ENCODE peak calls at places on chromosome 18, in four cellular contexts. E is RWPE1, K is frontal cortex, I is HepG2. F is an unnamed sample.

GRCh38 chr18:79321625-79322024 is 74.1 kb upstream of the NFATC1 start:
- DNase-seq in E (no peak), K (no peak), I (no peak), F (no peak)

GRCh38 chr18:46596119-46596518 is 60.9 kb downstream of the LOXHD1 start:
- DNase-seq in E (no peak), K (no peak), I (no peak), F (no peak)

GRCh38 chr18:21997207-21998143 is 171.9 kb upstream of the GATA6 start:
- DNase-seq in E (peak), K (no peak), I (peak), F (peak)

GRCh38 chr18:79380816-79381806 is 14.6 kb upstream of the NFATC1 start:
- DNase-seq in E (peak), K (peak), I (peak), F (peak)

GRCh38 chr18:63431180-63431579 is 8.9 kb upstream of the VPS4B start:
- DNase-seq in E (no peak), K (no peak), I (no peak), F (no peak)

GRCh38 chr18:32259553-32259952 is 69.7 kb downstream of the MEP1B start:
- DNase-seq in E (no peak), K (no peak), I (no peak), F (no peak)

GRCh38 chr18:48796491-48797205 is 154.1 kb downstream of the SMAD7 start:
- DNase-seq in E (no peak), K (no peak), I (no peak), F (no peak)

GRCh38 chr18:56986829-56987228 is 160.1 kb upstream of the BOD1L2 start:
- DNase-seq in E (no peak), K (no peak), I (peak), F (no peak)

GRCh38 chr18:8341481-8342230 is 267.6 kb upstream of the RAB12 start:
- DNase-seq in E (no peak), K (no peak), I (peak), F (no peak)

GRCh38 chr18:10015941-10016819 is 102.4 kb downstream of the VAPA start:
- DNase-seq in E (peak), K (no peak), I (no peak), F (no peak)

GRCh38 chr18:75977069-75977468 is 518.0 kb downstream of the ZNF516 start:
- DNase-seq in E (peak), K (no peak), I (no peak), F (no peak)

GRCh38 chr18:77911973-77912372 is 662.3 kb downstream of the GALR1 start:
- DNase-seq in E (no peak), K (no peak), I (no peak), F (no peak)

GRCh38 chr18:21703241-21703820 is 1.2 kb downstream of the ABHD3 start:
- DNase-seq in E (peak), K (peak), I (no peak), F (peak)

GRCh38 chr18:47294801-47295200 is 43.3 kb upstream of the SKOR2 start:
- DNase-seq in E (no peak), K (no peak), I (no peak), F (no peak)

F was measured in GM13976.